ENCODE peak calls at places on chromosomes 2 and 18, in four cellular contexts. T is MM.1S; B is thoracic aorta; Z is CD8-positive, alpha-beta T cell. F is an unnamed sample. For H3K27me3, the result is how much of the 10 kb centered on the place peaks cover.

GRCh38 chr18:50080932-50081560 is 113.9 kb downstream of the MYO5B start:
- DNase-seq in Z (no peak), B (no peak), T (no peak), F (peak)

GRCh38 chr2:159035790-159036411 is 67.5 kb downstream of the TANC1 start:
- DNase-seq in Z (no peak), B (no peak), T (peak), F (peak)

GRCh38 chr18:61980355-61980754 is 87.5 kb upstream of the RNF152 start:
- DNase-seq in T (peak), B (no peak), Z (no peak), F (no peak)

GRCh38 chr2:235055891-235056516 is 104.2 kb downstream of the SH3BP4 start:
- DNase-seq in B (no peak), Z (no peak), T (no peak), F (peak)

GRCh38 chr18:21489119-21489750 is 111.3 kb downstream of the ESCO1 start:
- DNase-seq in Z (no peak), B (no peak), T (peak), F (peak)

GRCh38 chr2:64604929-64605550 is 48.7 kb downstream of the SERTAD2 start:
- DNase-seq in B (no peak), T (no peak), Z (no peak), F (peak)

GRCh38 chr2:121346407-121346806 is 61.4 kb upstream of the TFCP2L1 start:
- DNase-seq in T (no peak), Z (no peak), B (no peak), F (peak)

GRCh38 chr2:59301466-59302402 is 1060.6 kb upstream of the FANCL start:
- DNase-seq in T (peak), B (no peak), Z (no peak), F (peak)

GRCh38 chr2:127172306-127172705 is 47.8 kb downstream of the CYP27C1 start:
- DNase-seq in T (no peak), Z (no peak), B (no peak), F (no peak)

GRCh38 chr2:216680951-216681629 is 14.3 kb downstream of the IGFBP5 start:
- DNase-seq in B (no peak), Z (no peak), T (no peak), F (no peak)

GRCh38 chr2:95670167-95670566 is 78.4 kb downstream of the TRIM43 start:
- DNase-seq in B (no peak), T (no peak), Z (no peak), F (peak)

GRCh38 chr18:44679056-44679911 is 1.4 kb upstream of the SETBP1 start:
- DNase-seq in T (peak), Z (peak), B (no peak), F (peak)

GRCh38 chr2:57444731-57445414 is 601.7 kb upstream of the VRK2 start:
- DNase-seq in T (no peak), Z (no peak), B (no peak), F (no peak)

GRCh38 chr18:9260388-9261380 is 73.9 kb upstream of the TWSG1 start:
- DNase-seq in Z (no peak), B (no peak), T (no peak), F (no peak)

GRCh38 chr2:10332402-10333246 is 29.9 kb downstream of the HPCAL1 start:
- DNase-seq in Z (no peak), T (no peak), B (no peak), F (no peak)

GRCh38 chr2:40809156-40809555 is 357.3 kb upstream of the SLC8A1 start:
- DNase-seq in B (no peak), T (no peak), Z (no peak), F (no peak)

GRCh38 chr2:149313512-149313972 is 16.8 kb upstream of the LYPD6 start:
- DNase-seq in Z (no peak), T (peak), B (no peak), F (peak)

GRCh38 chr18:58862851-58863538 is 1.7 kb upstream of the ZNF532 start:
- DNase-seq in B (no peak), T (peak), Z (peak), F (peak)

GRCh38 chr2:113707106-113707505 is 49.3 kb downstream of the SLC35F5 start:
- DNase-seq in Z (no peak), T (no peak), B (no peak), F (peak)

GRCh38 chr2:165044505-165045303 is 89.4 kb upstream of the SLC38A11 start:
- DNase-seq in B (no peak), T (no peak), Z (no peak), F (no peak)

GRCh38 chr2:21047161-21048009 is 3.5 kb upstream of the APOB start:
- DNase-seq in Z (no peak), T (no peak), B (no peak), F (no peak)

GRCh38 chr2:192741889-192742288 is 547.2 kb upstream of the TMEFF2 start:
- DNase-seq in T (no peak), Z (no peak), B (no peak), F (peak)

GRCh38 chr2:169345507-169346120 is 16.7 kb downstream of the LRP2 start:
- DNase-seq in B (no peak), T (no peak), Z (no peak), F (no peak)

GRCh38 chr2:68225119-68225632 is 27.2 kb downstream of the PPP3R1 start:
- DNase-seq in T (peak), B (no peak), Z (peak), F (peak)

GRCh38 chr18:11494093-11494492 is 115.3 kb upstream of the SLC35G4 start:
- DNase-seq in T (no peak), B (no peak), Z (no peak), F (peak)

GRCh38 chr2:86292571-86293515 is 44.6 kb downstream of the REEP1 start:
- DNase-seq in Z (no peak), B (no peak), T (no peak), F (no peak)

GRCh38 chr18:74040459-74041332 is 106.9 kb downstream of the FBXO15 start:
- DNase-seq in Z (peak), B (no peak), T (peak), F (no peak)

GRCh38 chr2:42947809-42948595 is 155.6 kb upstream of the HAAO start:
- DNase-seq in Z (no peak), B (no peak), T (no peak), F (no peak)

GRCh38 chr2:42944744-42945415 is 152.5 kb upstream of the HAAO start:
- DNase-seq in Z (no peak), B (no peak), T (no peak), F (peak)

GRCh38 chr2:42951263-42951938 is 159.0 kb upstream of the HAAO start:
- DNase-seq in T (no peak), B (no peak), Z (no peak), F (no peak)

GRCh38 chr2:42953216-42953615 is 160.8 kb upstream of the HAAO start:
- DNase-seq in B (no peak), T (no peak), Z (no peak), F (no peak)

DNA sequence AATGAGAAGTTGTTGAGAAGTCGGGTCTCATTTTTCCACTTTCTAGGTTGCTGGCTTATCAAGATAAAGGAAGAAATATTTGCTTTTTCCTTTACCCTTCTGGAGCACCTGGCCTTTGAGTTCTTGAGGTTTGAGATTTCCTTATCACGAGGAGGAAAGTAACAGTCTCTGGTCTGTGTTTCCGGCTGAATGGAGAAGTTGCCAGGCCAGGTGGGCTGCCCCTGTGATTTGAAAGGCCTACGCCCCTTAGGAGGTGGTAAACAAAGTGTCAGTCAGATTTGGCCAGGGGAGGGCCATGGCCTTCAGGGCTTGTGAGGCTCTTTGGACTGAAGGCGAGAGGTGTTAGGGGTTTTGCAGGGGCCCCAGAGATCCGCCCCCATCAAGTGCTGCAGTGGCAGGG is 156.7 kb upstream of the HAAO start:
- DNase-seq in Z (no peak), B (no peak), T (peak), F (no peak)
- H3K4me3 ChIP-seq in Z (no peak), B (no peak), T (no peak), F (no peak)

DNA sequence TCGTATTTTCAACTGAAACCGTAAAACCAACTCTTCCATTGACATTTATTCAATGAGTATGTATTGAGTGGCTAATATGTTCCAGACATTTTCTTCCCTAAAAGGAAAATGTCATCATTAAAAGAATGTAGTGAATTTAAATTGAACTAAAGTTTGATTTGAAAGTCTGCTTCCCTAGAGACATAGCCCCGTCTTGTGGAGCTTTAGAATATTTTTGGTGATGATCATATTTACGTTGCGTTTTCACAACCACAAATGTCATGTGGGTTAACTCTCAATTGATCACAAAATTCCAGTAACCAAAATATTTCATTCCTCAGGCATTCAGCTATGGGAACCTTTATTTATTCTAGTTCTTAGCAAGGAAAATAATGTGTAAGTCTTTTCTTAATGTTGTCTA is 204.1 kb downstream of the MBD2 start:
- DNase-seq in B (no peak), Z (no peak), T (no peak), F (no peak)
- H3K27me3 ChIP-seq in B (under half), Z (under half), T (under half), F (under half)

GRCh38 chr2:396903-397302 is 109.0 kb upstream of the ALKAL2 start:
- DNase-seq in T (no peak), B (no peak), Z (no peak), F (no peak)
- TF ChIP-seq CTCF in T (no peak), B (no peak), Z (no peak), F (no peak)

DNA sequence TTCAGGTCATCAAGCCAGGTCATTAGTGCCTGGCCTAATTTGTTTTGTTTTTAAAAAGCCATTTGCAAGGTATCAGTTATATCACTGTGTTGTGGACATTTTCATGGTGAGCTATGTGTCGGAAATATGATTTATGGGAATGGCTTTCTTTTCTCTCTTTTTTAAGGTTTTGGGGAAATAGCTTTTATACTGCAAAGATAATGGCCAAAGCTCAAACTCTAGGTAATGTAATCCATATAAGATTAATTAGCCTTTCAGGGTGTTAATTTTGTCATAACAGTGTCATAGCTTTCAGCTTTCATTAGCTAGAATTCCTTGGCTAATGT is 45.8 kb downstream of the PCBP1 start:
- DNase-seq in T (no peak), Z (no peak), B (no peak), F (no peak)
- H3K4me3 ChIP-seq in T (peak), Z (peak), B (peak), F (no peak)